ENCODE peak calls at places on chromosomes 2 and 18, in four cellular contexts. One of them, this sample, is unnamed.

GRCh38 chr2:241598487-241598886 is 38.5 kb downstream of the THAP4 start:
- DNase-seq in neuronal stem cell: no peak
- DNase-seq in AG04450: no peak
- DNase-seq in IMR-90: no peak
- DNase-seq in this sample: peak; percentile 30

GRCh38 chr2:50751255-50752069 is 280.5 kb downstream of the NRXN1 start:
- DNase-seq in IMR-90: peak; percentile 32
- DNase-seq in AG04450: no peak
- DNase-seq in neuronal stem cell: no peak
- DNase-seq in this sample: peak; percentile 37

GRCh38 chr2:67476808-67477790 is 80.0 kb downstream of the ETAA1 start:
- DNase-seq in neuronal stem cell: no peak
- DNase-seq in AG04450: no peak
- DNase-seq in IMR-90: peak; percentile 81
- DNase-seq in this sample: peak; percentile 73

GRCh38 chr2:43559391-43560230 is 36.2 kb downstream of the THADA start:
- DNase-seq in AG04450: no peak
- DNase-seq in IMR-90: no peak
- DNase-seq in neuronal stem cell: no peak
- DNase-seq in this sample: no peak

GRCh38 chr2:186853871-186854435 is 5.0 kb upstream of the ZSWIM2 start:
- DNase-seq in neuronal stem cell: no peak
- DNase-seq in IMR-90: peak; percentile 46
- DNase-seq in AG04450: no peak
- DNase-seq in this sample: peak; percentile 38

GRCh38 chr2:55137024-55137958 is 87.0 kb upstream of the RTN4 start:
- DNase-seq in AG04450: no peak
- DNase-seq in IMR-90: no peak
- DNase-seq in neuronal stem cell: no peak
- DNase-seq in this sample: no peak

GRCh38 chr2:43944915-43945314 is 50.9 kb downstream of the LRPPRC start:
- DNase-seq in IMR-90: no peak
- DNase-seq in neuronal stem cell: no peak
- DNase-seq in AG04450: no peak
- DNase-seq in this sample: no peak

GRCh38 chr18:62341423-62341920 is 16.4 kb downstream of the TNFRSF11A start:
- DNase-seq in neuronal stem cell: no peak
- DNase-seq in AG04450: no peak
- DNase-seq in IMR-90: no peak
- DNase-seq in this sample: peak; percentile 32

GRCh38 chr2:38876407-38876806 is 631 bp downstream of the MORN2 start:
- DNase-seq in IMR-90: no peak
- DNase-seq in AG04450: no peak
- DNase-seq in neuronal stem cell: no peak
- DNase-seq in this sample: no peak

GRCh38 chr18:6543330-6543908 is 128.7 kb upstream of the L3MBTL4 start:
- DNase-seq in IMR-90: peak; percentile 55
- DNase-seq in neuronal stem cell: no peak
- DNase-seq in AG04450: no peak
- DNase-seq in this sample: peak; percentile 44

GRCh38 chr2:191032588-191033429 is 18.8 kb upstream of the STAT1 start:
- DNase-seq in IMR-90: no peak
- DNase-seq in AG04450: no peak
- DNase-seq in neuronal stem cell: no peak
- DNase-seq in this sample: no peak

GRCh38 chr18:5370332-5370731 is 74.8 kb upstream of the ZBTB14 start:
- DNase-seq in neuronal stem cell: no peak
- DNase-seq in IMR-90: peak; percentile 19
- DNase-seq in AG04450: no peak
- DNase-seq in this sample: no peak

GRCh38 chr2:37301408-37301807 is 23.2 kb downstream of the PRKD3 start:
- DNase-seq in neuronal stem cell: no peak
- DNase-seq in IMR-90: no peak
- DNase-seq in AG04450: no peak
- DNase-seq in this sample: no peak

GRCh38 chr2:88810017-88810416 is 118.5 kb downstream of the RPIA start:
- DNase-seq in IMR-90: no peak
- DNase-seq in AG04450: no peak
- DNase-seq in neuronal stem cell: no peak
- DNase-seq in this sample: no peak

GRCh38 chr2:164967781-164968228 is 12.5 kb upstream of the SLC38A11 start:
- DNase-seq in neuronal stem cell: no peak
- DNase-seq in IMR-90: peak; percentile 99
- DNase-seq in AG04450: peak; percentile 91
- DNase-seq in this sample: peak; percentile 100

GRCh38 chr2:15560404-15560987 is 638 bp downstream of the NBAS start:
- DNase-seq in AG04450: no peak
- DNase-seq in IMR-90: peak; percentile 27
- DNase-seq in neuronal stem cell: no peak
- DNase-seq in this sample: peak; percentile 20

GRCh38 chr2:174438146-174438886 is 42.8 kb downstream of the SCRN3 start:
- DNase-seq in IMR-90: no peak
- DNase-seq in neuronal stem cell: no peak
- DNase-seq in AG04450: no peak
- DNase-seq in this sample: no peak

GRCh38 chr18:8994603-8995002 is 107.9 kb upstream of the NDUFV2 start:
- DNase-seq in IMR-90: no peak
- DNase-seq in AG04450: no peak
- DNase-seq in neuronal stem cell: no peak
- DNase-seq in this sample: peak; percentile 52

GRCh38 chr2:20575935-20576597 is 74.8 kb downstream of the HS1BP3 start:
- DNase-seq in AG04450: no peak
- DNase-seq in IMR-90: no peak
- DNase-seq in neuronal stem cell: no peak
- DNase-seq in this sample: no peak

GRCh38 chr2:203328735-203329549 is 748 bp downstream of the ABI2 start:
- DNase-seq in AG04450: no peak
- DNase-seq in neuronal stem cell: peak; percentile 59
- DNase-seq in IMR-90: peak; percentile 30
- DNase-seq in this sample: peak; percentile 23

GRCh38 chr2:215532844-215533243 is 97.0 kb upstream of the FN1 start:
- DNase-seq in IMR-90: peak; percentile 23
- DNase-seq in neuronal stem cell: no peak
- DNase-seq in AG04450: no peak
- DNase-seq in this sample: no peak

GRCh38 chr2:227674485-227674884 is 7.9 kb downstream of the SCYGR5 start:
- DNase-seq in AG04450: no peak
- DNase-seq in IMR-90: no peak
- DNase-seq in neuronal stem cell: no peak
- DNase-seq in this sample: no peak

GRCh38 chr2:202965810-202966454 is 48.7 kb upstream of the NBEAL1 start:
- DNase-seq in neuronal stem cell: no peak
- DNase-seq in IMR-90: peak; percentile 63
- DNase-seq in AG04450: peak; percentile 15
- DNase-seq in this sample: peak; percentile 39

GRCh38 chr2:69683170-69683971 is 39.8 kb upstream of the AAK1 start:
- DNase-seq in neuronal stem cell: no peak
- DNase-seq in AG04450: peak; percentile 61
- DNase-seq in IMR-90: peak; percentile 85
- DNase-seq in this sample: peak; percentile 73

GRCh38 chr2:135635212-135635835 is 104.0 kb downstream of the R3HDM1 start:
- DNase-seq in AG04450: no peak
- DNase-seq in neuronal stem cell: no peak
- DNase-seq in IMR-90: no peak
- DNase-seq in this sample: no peak

GRCh38 chr2:8674420-8675009 is 7.3 kb upstream of the ID2 start:
- DNase-seq in IMR-90: no peak
- DNase-seq in AG04450: no peak
- DNase-seq in neuronal stem cell: no peak
- DNase-seq in this sample: no peak

GRCh38 chr2:8676915-8677645 is 4.8 kb upstream of the ID2 start:
- DNase-seq in IMR-90: peak; percentile 9
- DNase-seq in neuronal stem cell: peak; percentile 18
- DNase-seq in AG04450: no peak
- DNase-seq in this sample: no peak

GRCh38 chr2:8675543-8675942 is 6.3 kb upstream of the ID2 start:
- DNase-seq in neuronal stem cell: no peak
- DNase-seq in IMR-90: no peak
- DNase-seq in AG04450: no peak
- DNase-seq in this sample: no peak

GRCh38 chr2:8677646-8678592 is 3.9 kb upstream of the ID2 start:
- DNase-seq in IMR-90: peak; percentile 54
- DNase-seq in neuronal stem cell: peak; percentile 58
- DNase-seq in AG04450: no peak
- DNase-seq in this sample: no peak

GRCh38 chr2:8676191-8676914 is 5.5 kb upstream of the ID2 start:
- DNase-seq in IMR-90: peak; percentile 78
- DNase-seq in neuronal stem cell: peak; percentile 9
- DNase-seq in AG04450: no peak
- DNase-seq in this sample: no peak
- H3K4me3 ChIP-seq in IMR-90: peak overlapping the region; percentile 7
- H3K4me3 ChIP-seq in neuronal stem cell: peak overlapping the region; percentile 67
- H3K4me3 ChIP-seq in AG04450: peak overlapping the region; percentile 53
- H3K4me3 ChIP-seq in this sample: peak overlapping the region; percentile 20

GRCh38 chr18:32349728-32350395 is 120.8 kb downstream of the GAREM1 start:
- DNase-seq in neuronal stem cell: no peak
- DNase-seq in AG04450: peak; percentile 87
- DNase-seq in IMR-90: peak; percentile 97
- DNase-seq in this sample: peak; percentile 95
- H3K4me3 ChIP-seq in neuronal stem cell: no peak overlapping the region
- H3K4me3 ChIP-seq in AG04450: peak overlapping the region; percentile 50
- H3K4me3 ChIP-seq in IMR-90: peak overlapping the region; percentile 55
- H3K4me3 ChIP-seq in this sample: no peak overlapping the region

DNA sequence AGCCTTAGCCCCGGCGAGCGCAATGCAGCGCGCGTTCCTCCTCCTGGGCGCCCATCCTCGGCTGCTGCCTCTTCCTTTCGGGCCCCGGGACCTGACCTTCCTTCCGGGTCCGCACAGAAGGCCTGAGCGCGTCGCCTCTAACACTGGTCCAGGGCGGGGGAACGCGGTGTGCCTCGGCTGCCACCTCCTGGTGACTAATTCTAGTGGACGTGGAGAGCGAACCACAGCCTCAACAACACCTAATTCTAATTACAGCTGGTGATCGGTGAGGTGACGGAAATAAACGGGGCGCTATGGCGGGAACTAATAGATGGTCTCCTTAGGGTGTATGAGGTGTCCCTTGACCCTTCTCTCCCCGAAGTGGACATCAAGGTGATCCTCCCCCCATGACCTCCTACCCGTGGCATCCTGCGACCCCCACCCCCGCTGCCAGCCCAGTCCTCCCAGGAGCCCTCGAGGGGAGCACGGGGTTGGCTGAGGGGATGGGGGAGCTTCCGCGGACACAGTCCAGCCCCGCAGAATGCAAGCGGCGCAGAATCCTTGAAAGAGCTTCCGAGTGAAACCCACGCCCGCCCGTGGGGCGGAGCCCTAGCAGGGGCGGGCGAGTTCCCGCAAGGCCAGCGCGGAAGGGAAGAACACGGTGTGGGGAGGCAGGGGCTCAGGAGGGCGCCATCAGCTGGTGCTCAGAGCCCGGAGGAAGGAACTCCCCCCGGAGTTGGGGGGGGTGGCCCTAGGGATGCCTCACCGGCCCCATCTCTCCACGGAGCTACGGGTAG is 12.8 kb upstream of the HMSD start:
- DNase-seq in IMR-90: peak; percentile 45
- DNase-seq in neuronal stem cell: peak; percentile 69
- DNase-seq in AG04450: no peak
- DNase-seq in this sample: peak; percentile 72
- H3K4me3 ChIP-seq in IMR-90: peak overlapping the region; percentile 54
- H3K4me3 ChIP-seq in neuronal stem cell: peak overlapping the region; percentile 77
- H3K4me3 ChIP-seq in AG04450: peak overlapping the region; percentile 68
- H3K4me3 ChIP-seq in this sample: peak overlapping the region; percentile 68

GRCh38 chr18:59272221-59272888 is 899 bp downstream of the RAX start:
- DNase-seq in AG04450: no peak
- DNase-seq in IMR-90: no peak
- DNase-seq in neuronal stem cell: no peak
- DNase-seq in this sample: no peak

GRCh38 chr18:59271606-59272220 is 1.5 kb downstream of the RAX start:
- DNase-seq in neuronal stem cell: no peak
- DNase-seq in AG04450: no peak
- DNase-seq in IMR-90: no peak
- DNase-seq in this sample: no peak

GRCh38 chr18:59275406-59275949 is 2.2 kb upstream of the RAX start:
- DNase-seq in AG04450: no peak
- DNase-seq in IMR-90: no peak
- DNase-seq in neuronal stem cell: no peak
- DNase-seq in this sample: no peak

GRCh38 chr18:59273936-59274928 is 978 bp upstream of the RAX start:
- DNase-seq in AG04450: no peak
- DNase-seq in IMR-90: no peak
- DNase-seq in neuronal stem cell: no peak
- DNase-seq in this sample: no peak

GRCh38 chr18:59272971-59273935 is at the start of gene RAX:
- DNase-seq in IMR-90: no peak
- DNase-seq in AG04450: no peak
- DNase-seq in neuronal stem cell: peak; percentile 91
- DNase-seq in this sample: no peak
- H3K4me3 ChIP-seq in IMR-90: no peak within 1 kb of the TSS
- H3K4me3 ChIP-seq in AG04450: peak within 1 kb of the TSS; percentile 20
- H3K4me3 ChIP-seq in neuronal stem cell: peak within 1 kb of the TSS; percentile 97
- H3K4me3 ChIP-seq in this sample: no peak within 1 kb of the TSS

GRCh38 chr2:143442203-143442602 is 313.0 kb downstream of the ARHGAP15 start:
- DNase-seq in AG04450: no peak
- DNase-seq in neuronal stem cell: no peak
- DNase-seq in IMR-90: no peak
- DNase-seq in this sample: no peak
- H3K4me3 ChIP-seq in AG04450: no peak overlapping the region
- H3K4me3 ChIP-seq in neuronal stem cell: no peak overlapping the region
- H3K4me3 ChIP-seq in IMR-90: no peak overlapping the region
- H3K4me3 ChIP-seq in this sample: no peak overlapping the region

GRCh38 chr2:131120815-131121317 is 15.7 kb downstream of the PLEKHB2 start:
- DNase-seq in AG04450: no peak
- DNase-seq in neuronal stem cell: no peak
- DNase-seq in IMR-90: no peak
- DNase-seq in this sample: no peak
- H3K4me3 ChIP-seq in AG04450: no peak overlapping the region
- H3K4me3 ChIP-seq in neuronal stem cell: no peak overlapping the region
- H3K4me3 ChIP-seq in IMR-90: no peak overlapping the region
- H3K4me3 ChIP-seq in this sample: no peak overlapping the region

DNA sequence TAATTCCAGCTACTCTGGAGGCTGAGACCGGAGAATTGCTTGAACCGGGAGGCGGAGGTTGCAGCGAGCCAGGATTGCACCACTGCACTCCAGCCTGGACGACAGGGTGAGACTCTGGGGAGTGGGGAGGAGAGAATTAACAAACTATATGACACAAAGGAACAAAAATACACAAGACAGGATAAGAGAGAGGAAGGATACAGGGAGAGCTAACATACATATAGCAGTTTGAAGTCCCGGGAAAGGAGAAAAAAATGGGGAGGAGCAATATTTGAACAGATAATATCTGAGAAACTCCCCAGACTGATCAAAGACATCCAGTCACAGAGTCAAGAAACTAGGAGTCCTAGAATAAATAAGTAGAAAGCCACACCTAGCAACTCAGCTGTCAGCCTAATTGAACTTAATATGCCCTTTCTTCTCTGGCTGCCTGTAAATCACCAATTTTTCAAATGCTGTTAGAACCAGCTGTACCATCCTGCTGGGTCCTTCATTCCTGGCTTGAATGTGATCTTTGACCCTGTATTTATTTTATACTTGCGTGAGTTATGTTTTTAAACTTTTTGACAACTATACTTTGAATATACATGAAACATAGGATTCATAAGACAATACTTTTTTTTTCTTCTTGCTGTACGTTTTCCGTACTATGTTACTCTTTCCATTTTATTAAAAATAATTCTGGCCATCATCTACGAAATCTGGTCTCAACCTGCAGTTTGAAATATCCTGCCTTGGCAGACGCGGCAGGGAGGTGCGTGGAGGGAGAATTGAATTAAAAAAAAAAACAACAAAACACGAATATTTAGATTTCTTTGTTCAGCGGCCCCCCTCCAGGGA is 876 bp upstream of the CYP27A1 start:
- DNase-seq in IMR-90: no peak
- DNase-seq in neuronal stem cell: no peak
- DNase-seq in AG04450: no peak
- DNase-seq in this sample: no peak
- H3K4me3 ChIP-seq in IMR-90: peak overlapping the region; percentile 44
- H3K4me3 ChIP-seq in neuronal stem cell: no peak overlapping the region
- H3K4me3 ChIP-seq in AG04450: peak overlapping the region; percentile 68
- H3K4me3 ChIP-seq in this sample: peak overlapping the region; percentile 39